ENCODE peak calls at places on chromosomes 11 and 22, in nine cellular contexts. S, U, F, G, I, Y, J, P and O are unnamed samples.

GRCh38 chr22:37848587-37849088 is 581 bp upstream of the EIF3L start:
- DNase-seq in S (peak), U (no peak), F (peak), G (peak), I (no peak), Y (peak), J (no peak), P (no peak), O (no peak)

GRCh38 chr11:62664405-62665074 is 470 bp downstream of the C11orf98 start:
- DNase-seq in S (peak), U (peak), F (peak), G (peak), I (no peak), Y (peak), J (peak), P (no peak), O (peak)

GRCh38 chr11:111376453-111376871 is 2.6 kb downstream of the POU2AF1 start:
- DNase-seq in S (no peak), U (no peak), F (no peak), G (no peak), I (no peak), Y (peak), J (no peak), P (no peak), O (no peak)

GRCh38 chr11:129440028-129440630 is 64.5 kb downstream of the BARX2 start:
- DNase-seq in S (no peak), U (no peak), F (no peak), G (no peak), I (no peak), Y (no peak), J (peak), P (no peak), O (no peak)

GRCh38 chr11:122170815-122171475 is 54.9 kb upstream of the BLID start:
- DNase-seq in S (peak), U (no peak), F (no peak), G (peak), I (no peak), Y (no peak), J (no peak), P (no peak), O (peak)

GRCh38 chr22:40332319-40332781 is 13.9 kb upstream of the ADSL start:
- DNase-seq in S (no peak), U (no peak), F (no peak), G (peak), I (no peak), Y (no peak), J (no peak), P (no peak), O (no peak)

GRCh38 chr11:71914127-71914526 is 14.3 kb downstream of the XNDC1N start:
- DNase-seq in S (no peak), U (no peak), F (no peak), G (no peak), I (no peak), Y (no peak), J (no peak), P (no peak), O (no peak)

GRCh38 chr22:28142361-28142801 is 223.3 kb upstream of the PITPNB start:
- DNase-seq in S (peak), U (no peak), F (no peak), G (peak), I (no peak), Y (no peak), J (peak), P (no peak), O (peak)

GRCh38 chr11:48043998-48044512 is 63.7 kb downstream of the PTPRJ start:
- DNase-seq in S (no peak), U (no peak), F (no peak), G (no peak), I (no peak), Y (no peak), J (no peak), P (no peak), O (no peak)

GRCh38 chr22:46942816-46943783 is 180.7 kb downstream of the TBC1D22A start:
- DNase-seq in S (no peak), U (no peak), F (no peak), G (no peak), I (no peak), Y (no peak), J (peak), P (no peak), O (no peak)

GRCh38 chr22:50576070-50576469 is 2.2 kb downstream of the CPT1B start:
- DNase-seq in S (peak), U (no peak), F (peak), G (peak), I (no peak), Y (no peak), J (peak), P (no peak), O (peak)

GRCh38 chr11:10866893-10867331 is 9.1 kb upstream of the ZBED5 start:
- DNase-seq in S (peak), U (no peak), F (no peak), G (peak), I (no peak), Y (no peak), J (no peak), P (no peak), O (peak)